ENCODE peak calls at places on chromosomes 5 and 9, in seven cellular contexts. One of them, this sample, is unnamed.

GRCh38 chr5:133052317-133053175 is 733 bp downstream of the HSPA4 start:
- DNase-seq in activated CD8-positive, alpha-beta memory T cell treated with anti-CD3 and anti-CD28 coated beads, Interleukin-2, amount 10 ng/mL, durations not matched to agents 7 days and 5 days: peak
- DNase-seq in stimulated activated naive CD8-positive, alpha-beta T cell treated with anti-CD3 and anti-CD28 coated beads, Interleukin-15, Interleukin-2, amounts not matched to agents 100 U/mL and 50 U/mL, for 24 hours: peak
- DNase-seq in stimulated activated CD4-positive, alpha-beta T cell treated with anti-CD3 and anti-CD28 coated beads, Interleukin-4, amount 100 ng/mL, for 4 hours: peak
- DNase-seq in right cardiac atrium: peak
- DNase-seq in ACHN: peak
- DNase-seq in astrocyte: peak
- DNase-seq in this sample: peak

GRCh38 chr5:157469073-157469472 is 9.1 kb downstream of the NIPAL4 start:
- DNase-seq in activated CD8-positive, alpha-beta memory T cell treated with anti-CD3 and anti-CD28 coated beads, Interleukin-2, amount 10 ng/mL, durations not matched to agents 7 days and 5 days: no peak
- DNase-seq in stimulated activated naive CD8-positive, alpha-beta T cell treated with anti-CD3 and anti-CD28 coated beads, Interleukin-15, Interleukin-2, amounts not matched to agents 100 U/mL and 50 U/mL, for 24 hours: no peak
- DNase-seq in stimulated activated CD4-positive, alpha-beta T cell treated with anti-CD3 and anti-CD28 coated beads, Interleukin-4, amount 100 ng/mL, for 4 hours: no peak
- DNase-seq in right cardiac atrium: no peak
- DNase-seq in ACHN: no peak
- DNase-seq in astrocyte: no peak
- DNase-seq in this sample: no peak

GRCh38 chr5:40717281-40717680 is 37.6 kb downstream of the PTGER4 start:
- DNase-seq in activated CD8-positive, alpha-beta memory T cell treated with anti-CD3 and anti-CD28 coated beads, Interleukin-2, amount 10 ng/mL, durations not matched to agents 7 days and 5 days: no peak
- DNase-seq in stimulated activated naive CD8-positive, alpha-beta T cell treated with anti-CD3 and anti-CD28 coated beads, Interleukin-15, Interleukin-2, amounts not matched to agents 100 U/mL and 50 U/mL, for 24 hours: no peak
- DNase-seq in stimulated activated CD4-positive, alpha-beta T cell treated with anti-CD3 and anti-CD28 coated beads, Interleukin-4, amount 100 ng/mL, for 4 hours: no peak
- DNase-seq in right cardiac atrium: no peak
- DNase-seq in ACHN: no peak
- DNase-seq in astrocyte: peak
- DNase-seq in this sample: no peak

GRCh38 chr5:138605254-138605972 is 30.2 kb upstream of the HSPA9 start:
- DNase-seq in activated CD8-positive, alpha-beta memory T cell treated with anti-CD3 and anti-CD28 coated beads, Interleukin-2, amount 10 ng/mL, durations not matched to agents 7 days and 5 days: no peak
- DNase-seq in stimulated activated naive CD8-positive, alpha-beta T cell treated with anti-CD3 and anti-CD28 coated beads, Interleukin-15, Interleukin-2, amounts not matched to agents 100 U/mL and 50 U/mL, for 24 hours: no peak
- DNase-seq in stimulated activated CD4-positive, alpha-beta T cell treated with anti-CD3 and anti-CD28 coated beads, Interleukin-4, amount 100 ng/mL, for 4 hours: no peak
- DNase-seq in right cardiac atrium: no peak
- DNase-seq in ACHN: no peak
- DNase-seq in astrocyte: no peak
- DNase-seq in this sample: no peak

GRCh38 chr5:173673295-173674170 is 57.1 kb upstream of the BOD1 start:
- DNase-seq in activated CD8-positive, alpha-beta memory T cell treated with anti-CD3 and anti-CD28 coated beads, Interleukin-2, amount 10 ng/mL, durations not matched to agents 7 days and 5 days: no peak
- DNase-seq in stimulated activated naive CD8-positive, alpha-beta T cell treated with anti-CD3 and anti-CD28 coated beads, Interleukin-15, Interleukin-2, amounts not matched to agents 100 U/mL and 50 U/mL, for 24 hours: no peak
- DNase-seq in stimulated activated CD4-positive, alpha-beta T cell treated with anti-CD3 and anti-CD28 coated beads, Interleukin-4, amount 100 ng/mL, for 4 hours: no peak
- DNase-seq in right cardiac atrium: no peak
- DNase-seq in ACHN: no peak
- DNase-seq in astrocyte: no peak
- DNase-seq in this sample: no peak

GRCh38 chr5:21649969-21650368 is 1203.2 kb downstream of the CDH12 start:
- DNase-seq in activated CD8-positive, alpha-beta memory T cell treated with anti-CD3 and anti-CD28 coated beads, Interleukin-2, amount 10 ng/mL, durations not matched to agents 7 days and 5 days: no peak
- DNase-seq in stimulated activated naive CD8-positive, alpha-beta T cell treated with anti-CD3 and anti-CD28 coated beads, Interleukin-15, Interleukin-2, amounts not matched to agents 100 U/mL and 50 U/mL, for 24 hours: no peak
- DNase-seq in stimulated activated CD4-positive, alpha-beta T cell treated with anti-CD3 and anti-CD28 coated beads, Interleukin-4, amount 100 ng/mL, for 4 hours: no peak
- DNase-seq in right cardiac atrium: no peak
- DNase-seq in ACHN: no peak
- DNase-seq in astrocyte: no peak
- DNase-seq in this sample: no peak

GRCh38 chr9:21070171-21070571 is 7.6 kb downstream of the IFNB1 start:
- DNase-seq in activated CD8-positive, alpha-beta memory T cell treated with anti-CD3 and anti-CD28 coated beads, Interleukin-2, amount 10 ng/mL, durations not matched to agents 7 days and 5 days: no peak
- DNase-seq in stimulated activated naive CD8-positive, alpha-beta T cell treated with anti-CD3 and anti-CD28 coated beads, Interleukin-15, Interleukin-2, amounts not matched to agents 100 U/mL and 50 U/mL, for 24 hours: no peak
- DNase-seq in stimulated activated CD4-positive, alpha-beta T cell treated with anti-CD3 and anti-CD28 coated beads, Interleukin-4, amount 100 ng/mL, for 4 hours: no peak
- DNase-seq in right cardiac atrium: peak
- DNase-seq in ACHN: no peak
- DNase-seq in astrocyte: peak
- DNase-seq in this sample: no peak

GRCh38 chr5:154191467-154192261 is 1.1 kb downstream of the GALNT10 start:
- DNase-seq in activated CD8-positive, alpha-beta memory T cell treated with anti-CD3 and anti-CD28 coated beads, Interleukin-2, amount 10 ng/mL, durations not matched to agents 7 days and 5 days: no peak
- DNase-seq in stimulated activated naive CD8-positive, alpha-beta T cell treated with anti-CD3 and anti-CD28 coated beads, Interleukin-15, Interleukin-2, amounts not matched to agents 100 U/mL and 50 U/mL, for 24 hours: no peak
- DNase-seq in stimulated activated CD4-positive, alpha-beta T cell treated with anti-CD3 and anti-CD28 coated beads, Interleukin-4, amount 100 ng/mL, for 4 hours: no peak
- DNase-seq in right cardiac atrium: no peak
- DNase-seq in ACHN: no peak
- DNase-seq in astrocyte: peak
- DNase-seq in this sample: no peak

GRCh38 chr5:96821260-96821916 is 13.6 kb upstream of the ERAP1 start:
- DNase-seq in activated CD8-positive, alpha-beta memory T cell treated with anti-CD3 and anti-CD28 coated beads, Interleukin-2, amount 10 ng/mL, durations not matched to agents 7 days and 5 days: no peak
- DNase-seq in stimulated activated naive CD8-positive, alpha-beta T cell treated with anti-CD3 and anti-CD28 coated beads, Interleukin-15, Interleukin-2, amounts not matched to agents 100 U/mL and 50 U/mL, for 24 hours: no peak
- DNase-seq in stimulated activated CD4-positive, alpha-beta T cell treated with anti-CD3 and anti-CD28 coated beads, Interleukin-4, amount 100 ng/mL, for 4 hours: no peak
- DNase-seq in right cardiac atrium: no peak
- DNase-seq in ACHN: peak
- DNase-seq in astrocyte: no peak
- DNase-seq in this sample: no peak

GRCh38 chr5:168472329-168472728 is 13.9 kb upstream of the RARS1 start:
- DNase-seq in activated CD8-positive, alpha-beta memory T cell treated with anti-CD3 and anti-CD28 coated beads, Interleukin-2, amount 10 ng/mL, durations not matched to agents 7 days and 5 days: no peak
- DNase-seq in stimulated activated naive CD8-positive, alpha-beta T cell treated with anti-CD3 and anti-CD28 coated beads, Interleukin-15, Interleukin-2, amounts not matched to agents 100 U/mL and 50 U/mL, for 24 hours: no peak
- DNase-seq in stimulated activated CD4-positive, alpha-beta T cell treated with anti-CD3 and anti-CD28 coated beads, Interleukin-4, amount 100 ng/mL, for 4 hours: no peak
- DNase-seq in right cardiac atrium: no peak
- DNase-seq in ACHN: peak
- DNase-seq in astrocyte: peak
- DNase-seq in this sample: no peak